ENCODE peak calls at places on chromosomes 16 and 17, in five cellular contexts. X, M, B, O and A are unnamed samples.

GRCh38 chr17:82443465-82444283 is 6.9 kb downstream of the CYBC1 start:
- DNase-seq in X (no peak), M (no peak), B (no peak), O (no peak), A (no peak)

GRCh38 chr16:4489030-4489429 is 12.8 kb downstream of the HMOX2 start:
- DNase-seq in X (no peak), M (no peak), B (no peak), O (no peak), A (no peak)

GRCh38 chr17:77748436-77748835 is 210.1 kb upstream of the TNRC6C start:
- DNase-seq in X (no peak), M (no peak), B (no peak), O (peak), A (no peak)

GRCh38 chr17:7029659-7030058 is 6.2 kb upstream of the SLC16A13 start:
- DNase-seq in X (no peak), M (no peak), B (no peak), O (no peak), A (no peak)

GRCh38 chr16:68401871-68402747 is 46.2 kb downstream of the SMPD3 start:
- DNase-seq in X (no peak), M (no peak), B (no peak), O (peak), A (no peak)

GRCh38 chr16:68645494-68646388 is 631 bp downstream of the CDH3 start:
- DNase-seq in X (no peak), M (no peak), B (peak), O (no peak), A (no peak)

GRCh38 chr17:12320286-12320685 is 299.6 kb downstream of the MAP2K4 start:
- DNase-seq in X (no peak), M (no peak), B (no peak), O (no peak), A (no peak)

GRCh38 chr16:67329901-67330300 is 3.3 kb downstream of the LRRC36 start:
- DNase-seq in X (no peak), M (no peak), B (no peak), O (no peak), A (no peak)

GRCh38 chr16:53320992-53321391 is 113.3 kb upstream of the RBL2 start:
- DNase-seq in X (no peak), M (no peak), B (no peak), O (no peak), A (no peak)

GRCh38 chr17:14330492-14330920 is 29.6 kb downstream of the HS3ST3B1 start:
- DNase-seq in X (no peak), M (no peak), B (no peak), O (no peak), A (no peak)

GRCh38 chr16:29983420-29984136 is 9.9 kb downstream of the TAOK2 start:
- DNase-seq in X (no peak), M (peak), B (no peak), O (peak), A (no peak)

GRCh38 chr17:2904135-2904534 is 107.9 kb downstream of the RAP1GAP2 start:
- DNase-seq in X (no peak), M (no peak), B (no peak), O (no peak), A (peak)